ENCODE peak calls at places on chromosomes 4 and X, in six cellular contexts. B, U, L, J, O and D are unnamed samples.

GRCh38 chr4:130705023-130705422 is 1609.1 kb downstream of the C4orf33 start:
- DNase-seq in B (no peak), U (no peak), L (no peak), J (no peak), O (no peak), D (no peak)

GRCh38 chr4:824461-825062 is 1.4 kb downstream of the CPLX1 start:
- DNase-seq in B (no peak), U (no peak), L (no peak), J (no peak), O (no peak), D (no peak)

GRCh38 chr4:152936446-152937279 is 540 bp downstream of the FHDC1 start:
- DNase-seq in B (peak), U (no peak), L (peak), J (peak), O (no peak), D (peak)

GRCh38 chr4:73707918-73708577 is 32.3 kb upstream of the CXCL8 start:
- DNase-seq in B (peak), U (peak), L (peak), J (no peak), O (no peak), D (peak)

GRCh38 chr4:121686265-121686664 is 10.5 kb downstream of the ANXA5 start:
- DNase-seq in B (no peak), U (no peak), L (peak), J (no peak), O (no peak), D (no peak)

GRCh38 chr4:130336585-130337217 is 1240.7 kb downstream of the C4orf33 start:
- DNase-seq in B (peak), U (peak), L (no peak), J (no peak), O (no peak), D (peak)

GRCh38 chr4:1060121-1060520 is 48.7 kb downstream of the FGFRL1 start:
- DNase-seq in B (no peak), U (no peak), L (no peak), J (no peak), O (no peak), D (no peak)

GRCh38 chrX:136162827-136163427 is 15.6 kb downstream of the FHL1 start:
- DNase-seq in B (peak), U (peak), L (peak), J (no peak), O (no peak), D (peak)

GRCh38 chr4:162841769-162842168 is 324.9 kb downstream of the NAF1 start:
- DNase-seq in B (no peak), U (no peak), L (no peak), J (no peak), O (no peak), D (no peak)